ENCODE peak calls at places on chromosomes 1 and 21, in eight cellular contexts. I, M, S, T, H, K, Z and Q are unnamed samples.
A peak's percentile ranks its signal among the peaks of the same experiment; 100 is the strongest.

GRCh38 chr21:41816583-41817165 is 49.8 kb upstream of the RIPK4 start:
- DNase-seq in K (peak; percentile 82), M (peak; percentile 31), Z (no peak), S (peak; percentile 82), I (peak; percentile 75), T (peak; percentile 88), H (peak; percentile 71), Q (peak; percentile 94)

GRCh38 chr1:234309598-234310459 is 63.4 kb upstream of the COA6 start:
- DNase-seq in M (peak; percentile 47), Z (peak; percentile 45), S (no peak), I (peak; percentile 69), H (no peak), T (peak; percentile 78), K (peak; percentile 88), Q (no peak)

GRCh38 chr1:84277343-84278059 is 24.0 kb upstream of the SAMD13 start:
- DNase-seq in H (no peak), K (no peak), S (no peak), M (no peak), T (no peak), I (no peak), Z (no peak), Q (no peak)

GRCh38 chr1:207798847-207799246 is 47.0 kb downstream of the CD46 start:
- DNase-seq in I (no peak), K (no peak), M (no peak), S (no peak), T (no peak), H (no peak), Z (no peak), Q (peak; percentile 81)

GRCh38 chr21:33587792-33588484 is 546 bp downstream of the DONSON start:
- DNase-seq in M (no peak), H (peak; percentile 74), S (peak; percentile 74), I (peak; percentile 41), Z (no peak), T (no peak), K (peak; percentile 57), Q (no peak)

GRCh38 chr1:159999204-159999603 is 32.6 kb downstream of the PIGM start:
- DNase-seq in T (no peak), K (no peak), I (no peak), H (no peak), M (no peak), S (no peak), Z (no peak), Q (peak; percentile 53)

GRCh38 chr1:41791667-41792484 is 126.8 kb downstream of the HIVEP3 start:
- DNase-seq in Z (no peak), M (no peak), T (no peak), I (no peak), S (no peak), K (no peak), H (no peak), Q (no peak)

GRCh38 chr1:18121072-18121820 is 13.6 kb downstream of the IGSF21 start:
- DNase-seq in H (no peak), M (no peak), Z (no peak), S (no peak), T (no peak), K (no peak), I (no peak), Q (no peak)

GRCh38 chr1:231118704-231119453 is 43.0 kb upstream of the TRIM67 start:
- DNase-seq in H (no peak), Z (no peak), S (no peak), T (no peak), I (no peak), K (peak; percentile 29), M (no peak), Q (peak; percentile 79)

DNA sequence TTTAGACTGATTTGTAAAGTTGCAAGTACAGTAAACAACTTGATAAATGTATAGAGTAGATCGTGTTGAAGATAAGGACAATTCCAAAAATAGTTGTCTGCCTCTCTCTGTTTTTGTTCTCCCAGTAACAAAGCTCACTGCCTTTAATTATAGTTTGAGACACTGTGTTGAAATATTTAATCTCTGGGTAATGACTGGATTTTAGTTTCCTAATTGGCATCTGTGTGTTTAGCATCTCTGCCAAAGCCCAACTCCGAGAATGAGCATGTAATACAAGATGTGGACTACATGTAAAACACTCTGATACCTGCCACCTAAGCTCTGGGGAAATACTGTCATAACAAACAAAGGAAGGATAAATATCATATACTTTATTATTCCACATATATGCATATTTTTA is 27.7 kb upstream of the SDE2 start:
- DNase-seq in H (no peak), M (no peak), S (no peak), K (no peak), T (no peak), Z (no peak), I (no peak), Q (no peak)
- H3K27ac ChIP-seq in H (peak overlapping the region; percentile 72), M (no peak overlapping the region), S (no peak overlapping the region), K (no peak overlapping the region), T (no peak overlapping the region), Z (no peak overlapping the region), I (no peak overlapping the region), Q (no peak overlapping the region)

GRCh38 chr1:27595597-27595996 is 8.3 kb downstream of the AHDC1 start:
- DNase-seq in M (no peak), H (no peak), Z (no peak), K (no peak), T (no peak), S (no peak), I (no peak), Q (no peak)
- TF ChIP-seq POLR2AphosphoS5 in M (no peak), H (no peak), Z (no peak), K (no peak), T (no peak), S (no peak), I (no peak), Q (no peak)

GRCh38 chr1:225762444-225762843 is 15.2 kb upstream of the SRP9 start:
- DNase-seq in K (no peak), H (peak; percentile 38), M (no peak), T (no peak), Z (no peak), S (no peak), I (no peak), Q (no peak)

GRCh38 chr1:225763815-225764548 is 13.6 kb upstream of the SRP9 start:
- DNase-seq in I (no peak), K (no peak), H (peak; percentile 53), Z (no peak), S (no peak), T (no peak), M (no peak), Q (no peak)

GRCh38 chr1:225760531-225760930 is 17.1 kb upstream of the SRP9 start:
- DNase-seq in T (no peak), K (no peak), I (no peak), H (peak; percentile 42), Z (no peak), M (no peak), S (no peak), Q (no peak)

GRCh38 chr1:225757927-225758460 is 19.6 kb upstream of the SRP9 start:
- DNase-seq in S (no peak), H (peak; percentile 44), T (no peak), Z (no peak), M (no peak), I (no peak), K (no peak), Q (no peak)

DNA sequence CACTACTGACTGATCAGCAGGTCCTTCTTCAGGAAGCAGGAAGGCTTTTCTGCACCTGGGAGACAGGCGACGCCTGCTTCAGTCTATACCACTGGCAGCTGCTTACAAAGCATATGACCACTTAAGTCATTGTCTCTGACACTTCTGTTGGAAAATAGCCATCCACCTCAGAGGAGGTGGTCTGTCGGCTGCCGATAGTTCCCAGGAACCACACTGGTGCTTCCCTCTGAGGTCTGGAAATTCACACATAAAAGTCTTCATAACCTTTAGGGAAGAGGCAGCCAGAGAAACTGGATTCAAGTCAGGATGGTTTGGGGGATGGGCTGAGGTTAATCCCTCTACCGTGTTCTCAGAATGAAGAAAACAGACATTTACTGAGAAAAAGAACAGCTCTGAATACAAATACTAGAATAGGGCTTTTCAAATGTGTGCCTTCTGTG is 15.6 kb upstream of the SRP9 start:
- DNase-seq in T (no peak), M (no peak), K (no peak), I (no peak), S (no peak), Z (no peak), H (peak; percentile 43), Q (no peak)
- H3K27ac ChIP-seq in T (peak overlapping the region; percentile 78), M (no peak overlapping the region), K (no peak overlapping the region), I (peak overlapping the region; percentile 57), S (no peak overlapping the region), Z (no peak overlapping the region), H (peak overlapping the region; percentile 22), Q (peak overlapping the region; percentile 4)

DNA sequence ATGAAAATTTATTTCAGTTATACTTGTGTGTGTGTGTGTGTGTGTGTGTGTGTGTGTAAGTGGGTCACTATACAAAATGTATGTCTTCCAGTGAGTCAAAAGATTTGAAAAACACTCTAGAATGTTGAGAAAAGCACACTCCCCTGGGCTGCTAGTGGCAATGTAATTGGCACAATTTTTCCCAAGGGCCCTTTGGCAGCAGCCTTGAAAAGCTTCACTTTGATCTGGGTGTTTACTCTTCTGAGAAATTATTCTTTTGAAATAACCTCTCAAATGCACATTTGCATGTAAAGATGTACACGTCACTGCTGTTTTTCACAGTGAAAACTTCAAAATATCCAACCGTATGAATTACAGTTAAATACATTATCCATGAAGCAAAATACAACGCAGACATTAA is 22.1 kb upstream of the SLC44A3 start:
- DNase-seq in I (no peak), T (no peak), K (no peak), H (no peak), M (no peak), S (no peak), Z (no peak), Q (no peak)
- TF ChIP-seq POLR2AphosphoS5 in I (no peak), T (no peak), K (no peak), H (no peak), M (no peak), S (no peak), Z (no peak), Q (no peak)

DNA sequence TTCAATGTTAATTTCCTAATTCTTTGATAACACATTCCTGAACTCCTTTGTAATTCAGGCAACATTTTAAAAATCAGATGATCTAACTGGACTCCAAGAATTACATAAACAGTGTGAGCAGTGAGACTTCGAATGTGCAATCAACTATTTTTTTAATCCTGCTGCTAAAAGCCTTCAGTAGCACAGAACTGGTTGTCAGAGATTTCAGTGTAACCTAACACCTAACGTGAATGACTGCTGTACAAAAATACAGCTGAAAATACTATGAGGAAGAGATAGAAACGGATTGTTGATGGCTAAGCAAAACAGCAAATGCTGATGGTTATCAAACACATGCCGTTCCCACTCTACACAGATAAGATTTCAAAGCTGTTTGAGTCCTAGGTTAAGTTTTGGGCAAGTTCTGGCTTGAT is 46.1 kb downstream of the APP start:
- DNase-seq in I (no peak), S (no peak), Z (no peak), T (no peak), M (no peak), K (no peak), H (no peak), Q (no peak)
- H3K27ac ChIP-seq in I (peak overlapping the region; percentile 52), S (peak overlapping the region; percentile 70), Z (peak overlapping the region; percentile 23), T (peak overlapping the region; percentile 82), M (no peak overlapping the region), K (peak overlapping the region; percentile 68), H (peak overlapping the region; percentile 49), Q (peak overlapping the region; percentile 58)